ENCODE peak calls at places on chromosomes 11 and 22, in nine cellular contexts. One of them, this sample, is unnamed.

GRCh38 chr22:44898236-44898635 is 111.6 kb downstream of the PHF21B start:
- DNase-seq in cardiac muscle cell: no peak
- DNase-seq in right lobe of liver: no peak
- DNase-seq in NB4: no peak
- DNase-seq in AG09309: no peak
- DNase-seq in GM06990: no peak
- DNase-seq in heart left ventricle: no peak
- DNase-seq in choroid plexus epithelial cell: no peak
- DNase-seq in Peyer's patch: peak; percentile 13
- DNase-seq in this sample: no peak

GRCh38 chr11:315516-315994 is 1.7 kb downstream of the IFITM1 start:
- DNase-seq in cardiac muscle cell: no peak
- DNase-seq in right lobe of liver: no peak
- DNase-seq in NB4: no peak
- DNase-seq in AG09309: no peak
- DNase-seq in GM06990: no peak
- DNase-seq in heart left ventricle: peak; percentile 24
- DNase-seq in choroid plexus epithelial cell: no peak
- DNase-seq in Peyer's patch: peak; percentile 48
- DNase-seq in this sample: no peak

GRCh38 chr11:61152816-61153592 is 8.2 kb downstream of the VPS37C start:
- DNase-seq in cardiac muscle cell: no peak
- DNase-seq in right lobe of liver: no peak
- DNase-seq in NB4: no peak
- DNase-seq in AG09309: peak; percentile 52
- DNase-seq in GM06990: no peak
- DNase-seq in heart left ventricle: no peak
- DNase-seq in choroid plexus epithelial cell: peak; percentile 80
- DNase-seq in Peyer's patch: no peak
- DNase-seq in this sample: no peak

GRCh38 chr11:22432331-22433065 is 94.3 kb downstream of the SLC17A6 start:
- DNase-seq in cardiac muscle cell: no peak
- DNase-seq in right lobe of liver: no peak
- DNase-seq in NB4: no peak
- DNase-seq in AG09309: no peak
- DNase-seq in GM06990: peak; percentile 3
- DNase-seq in heart left ventricle: peak; percentile 45
- DNase-seq in choroid plexus epithelial cell: peak; percentile 56
- DNase-seq in Peyer's patch: no peak
- DNase-seq in this sample: no peak

GRCh38 chr22:29328055-29328454 is 12.6 kb upstream of the RASL10A start:
- DNase-seq in cardiac muscle cell: no peak
- DNase-seq in right lobe of liver: no peak
- DNase-seq in NB4: no peak
- DNase-seq in AG09309: no peak
- DNase-seq in GM06990: no peak
- DNase-seq in heart left ventricle: no peak
- DNase-seq in choroid plexus epithelial cell: no peak
- DNase-seq in Peyer's patch: no peak
- DNase-seq in this sample: no peak

GRCh38 chr22:29689201-29689871 is 30.5 kb upstream of the CABP7 start:
- DNase-seq in cardiac muscle cell: no peak
- DNase-seq in right lobe of liver: no peak
- DNase-seq in NB4: no peak
- DNase-seq in AG09309: no peak
- DNase-seq in GM06990: no peak
- DNase-seq in heart left ventricle: no peak
- DNase-seq in choroid plexus epithelial cell: no peak
- DNase-seq in Peyer's patch: no peak
- DNase-seq in this sample: no peak

GRCh38 chr11:34052036-34052607 is 591 bp downstream of the CAPRIN1 start:
- DNase-seq in cardiac muscle cell: peak; percentile 95
- DNase-seq in right lobe of liver: peak; percentile 96
- DNase-seq in NB4: peak; percentile 92
- DNase-seq in AG09309: peak; percentile 39
- DNase-seq in GM06990: peak; percentile 94
- DNase-seq in heart left ventricle: peak; percentile 96
- DNase-seq in choroid plexus epithelial cell: peak; percentile 90
- DNase-seq in Peyer's patch: peak; percentile 96
- DNase-seq in this sample: peak; percentile 90

GRCh38 chr11:62005231-62005661 is 37.8 kb upstream of the FTH1 start:
- DNase-seq in cardiac muscle cell: no peak
- DNase-seq in right lobe of liver: peak; percentile 41
- DNase-seq in NB4: no peak
- DNase-seq in AG09309: no peak
- DNase-seq in GM06990: no peak
- DNase-seq in heart left ventricle: no peak
- DNase-seq in choroid plexus epithelial cell: peak; percentile 36
- DNase-seq in Peyer's patch: peak; percentile 27
- DNase-seq in this sample: no peak

GRCh38 chr11:34234086-34234740 is 123.6 kb downstream of the ABTB2 start:
- DNase-seq in cardiac muscle cell: no peak
- DNase-seq in right lobe of liver: no peak
- DNase-seq in NB4: peak; percentile 92
- DNase-seq in AG09309: no peak
- DNase-seq in GM06990: peak; percentile 79
- DNase-seq in heart left ventricle: no peak
- DNase-seq in choroid plexus epithelial cell: peak; percentile 77
- DNase-seq in Peyer's patch: peak; percentile 89
- DNase-seq in this sample: peak; percentile 66

GRCh38 chr11:47507016-47507631 is 45.8 kb downstream of the CELF1 start:
- DNase-seq in cardiac muscle cell: no peak
- DNase-seq in right lobe of liver: no peak
- DNase-seq in NB4: peak; percentile 17
- DNase-seq in AG09309: peak; percentile 35
- DNase-seq in GM06990: no peak
- DNase-seq in heart left ventricle: no peak
- DNase-seq in choroid plexus epithelial cell: no peak
- DNase-seq in Peyer's patch: no peak
- DNase-seq in this sample: no peak
- H3K4me3 ChIP-seq in cardiac muscle cell: no peak overlapping the region
- H3K4me3 ChIP-seq in right lobe of liver: no peak overlapping the region
- H3K4me3 ChIP-seq in NB4: no peak overlapping the region
- H3K4me3 ChIP-seq in AG09309: no peak overlapping the region
- H3K4me3 ChIP-seq in GM06990: no peak overlapping the region
- H3K4me3 ChIP-seq in heart left ventricle: no peak overlapping the region
- H3K4me3 ChIP-seq in choroid plexus epithelial cell: no peak overlapping the region
- H3K4me3 ChIP-seq in Peyer's patch: no peak overlapping the region
- H3K4me3 ChIP-seq in this sample: no peak overlapping the region

GRCh38 chr11:69643646-69644045 is 2.7 kb downstream of the CCND1 start:
- DNase-seq in cardiac muscle cell: no peak
- DNase-seq in right lobe of liver: no peak
- DNase-seq in NB4: no peak
- DNase-seq in AG09309: no peak
- DNase-seq in GM06990: no peak
- DNase-seq in heart left ventricle: no peak
- DNase-seq in choroid plexus epithelial cell: no peak
- DNase-seq in Peyer's patch: no peak
- DNase-seq in this sample: no peak
- H3K4me3 ChIP-seq in cardiac muscle cell: no peak overlapping the region
- H3K4me3 ChIP-seq in right lobe of liver: peak overlapping the region; percentile 94
- H3K4me3 ChIP-seq in NB4: no peak overlapping the region
- H3K4me3 ChIP-seq in AG09309: peak overlapping the region; percentile 73
- H3K4me3 ChIP-seq in GM06990: no peak overlapping the region
- H3K4me3 ChIP-seq in heart left ventricle: peak overlapping the region; percentile 93
- H3K4me3 ChIP-seq in choroid plexus epithelial cell: peak overlapping the region; percentile 96
- H3K4me3 ChIP-seq in Peyer's patch: peak overlapping the region; percentile 94
- H3K4me3 ChIP-seq in this sample: no peak overlapping the region

DNA sequence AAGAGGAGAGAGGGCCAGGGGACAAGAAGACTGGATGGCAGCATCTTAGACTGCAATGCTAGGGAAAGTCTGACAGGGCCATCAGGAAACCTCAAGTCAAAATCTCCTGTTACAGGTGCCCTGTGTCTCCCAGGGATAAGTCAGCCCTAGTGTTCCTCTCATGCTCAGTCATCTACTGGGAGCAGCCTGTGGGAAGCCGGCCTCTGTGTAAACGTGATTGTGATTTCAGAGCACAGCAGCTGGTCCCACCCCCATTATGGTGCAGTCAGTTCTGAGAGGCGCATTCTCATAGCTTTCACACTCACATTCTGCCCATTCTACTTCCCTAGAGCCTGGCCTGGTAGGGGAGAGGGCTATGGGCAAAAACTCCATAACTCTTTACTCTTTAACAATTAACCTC is 7.2 kb upstream of the SLN start:
- DNase-seq in cardiac muscle cell: no peak
- DNase-seq in right lobe of liver: no peak
- DNase-seq in NB4: no peak
- DNase-seq in AG09309: no peak
- DNase-seq in GM06990: no peak
- DNase-seq in heart left ventricle: no peak
- DNase-seq in choroid plexus epithelial cell: no peak
- DNase-seq in Peyer's patch: no peak
- DNase-seq in this sample: no peak
- H3K4me3 ChIP-seq in cardiac muscle cell: no peak overlapping the region
- H3K4me3 ChIP-seq in right lobe of liver: no peak overlapping the region
- H3K4me3 ChIP-seq in NB4: no peak overlapping the region
- H3K4me3 ChIP-seq in AG09309: no peak overlapping the region
- H3K4me3 ChIP-seq in GM06990: no peak overlapping the region
- H3K4me3 ChIP-seq in heart left ventricle: no peak overlapping the region
- H3K4me3 ChIP-seq in choroid plexus epithelial cell: no peak overlapping the region
- H3K4me3 ChIP-seq in Peyer's patch: no peak overlapping the region
- H3K4me3 ChIP-seq in this sample: no peak overlapping the region

DNA sequence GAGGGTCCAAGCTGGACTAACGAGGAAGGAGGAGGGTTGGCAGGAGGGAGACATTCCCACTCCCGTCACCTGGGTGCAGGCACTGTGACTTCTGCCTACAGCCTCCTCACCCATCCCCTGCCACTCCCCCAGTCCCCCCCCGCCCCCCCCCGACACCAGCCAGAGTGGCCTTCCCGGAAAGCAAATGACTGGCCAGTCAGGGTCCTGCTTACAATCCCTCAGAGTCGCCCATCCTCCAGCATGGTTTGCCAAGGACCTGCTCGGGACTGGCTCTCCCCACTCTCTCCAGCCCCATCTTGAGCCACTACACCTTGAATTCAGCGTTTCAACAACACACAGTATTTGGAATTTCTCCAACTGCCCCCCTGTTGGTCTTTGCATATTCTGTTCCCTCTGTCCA is 59.6 kb downstream of the THAP12 start:
- DNase-seq in cardiac muscle cell: no peak
- DNase-seq in right lobe of liver: no peak
- DNase-seq in NB4: no peak
- DNase-seq in AG09309: no peak
- DNase-seq in GM06990: no peak
- DNase-seq in heart left ventricle: no peak
- DNase-seq in choroid plexus epithelial cell: no peak
- DNase-seq in Peyer's patch: no peak
- DNase-seq in this sample: no peak
- H3K4me3 ChIP-seq in cardiac muscle cell: no peak overlapping the region
- H3K4me3 ChIP-seq in right lobe of liver: no peak overlapping the region
- H3K4me3 ChIP-seq in NB4: no peak overlapping the region
- H3K4me3 ChIP-seq in AG09309: no peak overlapping the region
- H3K4me3 ChIP-seq in GM06990: no peak overlapping the region
- H3K4me3 ChIP-seq in heart left ventricle: no peak overlapping the region
- H3K4me3 ChIP-seq in choroid plexus epithelial cell: no peak overlapping the region
- H3K4me3 ChIP-seq in Peyer's patch: no peak overlapping the region
- H3K4me3 ChIP-seq in this sample: no peak overlapping the region

GRCh38 chr11:1693327-1694063 is 3.5 kb upstream of the KRTAP5-6 start:
- DNase-seq in cardiac muscle cell: peak; percentile 83
- DNase-seq in right lobe of liver: peak; percentile 85
- DNase-seq in NB4: peak; percentile 75
- DNase-seq in AG09309: no peak
- DNase-seq in GM06990: peak; percentile 66
- DNase-seq in heart left ventricle: peak; percentile 82
- DNase-seq in choroid plexus epithelial cell: peak; percentile 73
- DNase-seq in Peyer's patch: peak; percentile 90
- DNase-seq in this sample: peak; percentile 70

GRCh38 chr11:1694846-1695547 is 2.0 kb upstream of the KRTAP5-6 start:
- DNase-seq in cardiac muscle cell: no peak
- DNase-seq in right lobe of liver: peak; percentile 45
- DNase-seq in NB4: no peak
- DNase-seq in AG09309: no peak
- DNase-seq in GM06990: no peak
- DNase-seq in heart left ventricle: no peak
- DNase-seq in choroid plexus epithelial cell: no peak
- DNase-seq in Peyer's patch: peak; percentile 45
- DNase-seq in this sample: no peak

GRCh38 chr11:1692708-1693326 is 4.2 kb upstream of the KRTAP5-6 start:
- DNase-seq in cardiac muscle cell: no peak
- DNase-seq in right lobe of liver: no peak
- DNase-seq in NB4: no peak
- DNase-seq in AG09309: no peak
- DNase-seq in GM06990: no peak
- DNase-seq in heart left ventricle: no peak
- DNase-seq in choroid plexus epithelial cell: no peak
- DNase-seq in Peyer's patch: peak; percentile 43
- DNase-seq in this sample: no peak

GRCh38 chr11:1695548-1696108 is 1.4 kb upstream of the KRTAP5-6 start:
- DNase-seq in cardiac muscle cell: no peak
- DNase-seq in right lobe of liver: peak; percentile 37
- DNase-seq in NB4: no peak
- DNase-seq in AG09309: no peak
- DNase-seq in GM06990: no peak
- DNase-seq in heart left ventricle: no peak
- DNase-seq in choroid plexus epithelial cell: no peak
- DNase-seq in Peyer's patch: peak; percentile 34
- DNase-seq in this sample: no peak

GRCh38 chr11:1694064-1694845 is 2.7 kb upstream of the KRTAP5-6 start:
- DNase-seq in cardiac muscle cell: peak; percentile 91
- DNase-seq in right lobe of liver: peak; percentile 91
- DNase-seq in NB4: peak; percentile 84
- DNase-seq in AG09309: no peak
- DNase-seq in GM06990: peak; percentile 74
- DNase-seq in heart left ventricle: peak; percentile 89
- DNase-seq in choroid plexus epithelial cell: peak; percentile 75
- DNase-seq in Peyer's patch: peak; percentile 94
- DNase-seq in this sample: peak; percentile 82
- H3K4me3 ChIP-seq in cardiac muscle cell: no peak overlapping the region
- H3K4me3 ChIP-seq in right lobe of liver: peak overlapping the region; percentile 48
- H3K4me3 ChIP-seq in NB4: no peak overlapping the region
- H3K4me3 ChIP-seq in AG09309: no peak overlapping the region
- H3K4me3 ChIP-seq in GM06990: no peak overlapping the region
- H3K4me3 ChIP-seq in heart left ventricle: peak overlapping the region; percentile 45
- H3K4me3 ChIP-seq in choroid plexus epithelial cell: no peak overlapping the region
- H3K4me3 ChIP-seq in Peyer's patch: peak overlapping the region; percentile 49
- H3K4me3 ChIP-seq in this sample: no peak overlapping the region

GRCh38 chr11:121450424-121450823 is 1.7 kb upstream of the SORL1 start:
- DNase-seq in cardiac muscle cell: no peak
- DNase-seq in right lobe of liver: no peak
- DNase-seq in NB4: peak; percentile 45
- DNase-seq in AG09309: no peak
- DNase-seq in GM06990: no peak
- DNase-seq in heart left ventricle: no peak
- DNase-seq in choroid plexus epithelial cell: no peak
- DNase-seq in Peyer's patch: no peak
- DNase-seq in this sample: no peak
- H3K4me3 ChIP-seq in cardiac muscle cell: no peak overlapping the region
- H3K4me3 ChIP-seq in right lobe of liver: no peak overlapping the region
- H3K4me3 ChIP-seq in NB4: no peak overlapping the region
- H3K4me3 ChIP-seq in AG09309: no peak overlapping the region
- H3K4me3 ChIP-seq in GM06990: peak overlapping the region; percentile 91
- H3K4me3 ChIP-seq in heart left ventricle: no peak overlapping the region
- H3K4me3 ChIP-seq in choroid plexus epithelial cell: no peak overlapping the region
- H3K4me3 ChIP-seq in Peyer's patch: peak overlapping the region; percentile 79
- H3K4me3 ChIP-seq in this sample: peak overlapping the region; percentile 63